ENCODE peak calls at places on chromosome 2, in four cellular contexts. R is NCI-H1092 treated with DMSO at 0.1 percent for 48 hours, Y is iris pigment epithelial cell, E is T-helper 2 cell. J is an unnamed sample.

GRCh38 chr2:150732064-150732463 is 244.6 kb upstream of the RND3 start:
- DNase-seq in R (no peak), Y (peak), E (no peak), J (no peak)

GRCh38 chr2:230874876-230875275 is 10.1 kb downstream of the ITM2C start:
- DNase-seq in R (no peak), Y (no peak), E (no peak), J (peak)

GRCh38 chr2:135052997-135053474 is 944 bp downstream of the RAB3GAP1 start:
- DNase-seq in R (no peak), Y (peak), E (peak), J (peak)

GRCh38 chr2:17594533-17595391 is 54.3 kb downstream of the VSNL1 start:
- DNase-seq in R (no peak), Y (peak), E (no peak), J (no peak)

GRCh38 chr2:122859260-122859659 is 1103.8 kb downstream of the TSN start:
- DNase-seq in R (no peak), Y (no peak), E (no peak), J (no peak)

GRCh38 chr2:101515512-101515911 is 40.6 kb upstream of the RFX8 start:
- DNase-seq in R (no peak), Y (peak), E (no peak), J (no peak)

GRCh38 chr2:20224716-20225293 is at the start of gene SDC1:
- DNase-seq in R (no peak), Y (peak), E (no peak), J (peak)

GRCh38 chr2:209368924-209369323 is 54.9 kb upstream of the MAP2 start:
- DNase-seq in R (no peak), Y (peak), E (no peak), J (no peak)

GRCh38 chr2:240383871-240384700 is 51.4 kb upstream of the GPC1 start:
- DNase-seq in R (no peak), Y (no peak), E (no peak), J (no peak)